ENCODE peak calls at places on chromosomes 12 and 14, in ten cellular contexts. One of them, this sample, is unnamed.

GRCh38 chr12:59452746-59453145 is 143.1 kb upstream of the SLC16A7 start:
- DNase-seq in A549: no peak
- DNase-seq in NCI-H510A treated with DMSO at 0.1 percent for 48 hours: no peak
- DNase-seq in left cardiac atrium: no peak
- DNase-seq in H54: no peak
- DNase-seq in anterior cingulate cortex: no peak
- DNase-seq in NCI-H1092: no peak
- DNase-seq in stimulated activated CD4-positive, alpha-beta T cell treated with anti-CD3 and anti-CD28 coated beads, Interleukin-4, amount 100 ng/mL, for 1 hour: no peak
- DNase-seq in hepatic stellate cell: peak
- DNase-seq in fibroblast of lung: peak
- DNase-seq in this sample: no peak

GRCh38 chr12:100017056-100017455 is 32.3 kb upstream of the ANKS1B start:
- DNase-seq in A549: no peak
- DNase-seq in NCI-H510A treated with DMSO at 0.1 percent for 48 hours: no peak
- DNase-seq in left cardiac atrium: no peak
- DNase-seq in H54: no peak
- DNase-seq in anterior cingulate cortex: no peak
- DNase-seq in NCI-H1092: no peak
- DNase-seq in stimulated activated CD4-positive, alpha-beta T cell treated with anti-CD3 and anti-CD28 coated beads, Interleukin-4, amount 100 ng/mL, for 1 hour: no peak
- DNase-seq in hepatic stellate cell: no peak
- DNase-seq in fibroblast of lung: peak
- DNase-seq in this sample: no peak

GRCh38 chr14:80522936-80523335 is 311.6 kb upstream of the DIO2 start:
- DNase-seq in A549: no peak
- DNase-seq in NCI-H510A treated with DMSO at 0.1 percent for 48 hours: no peak
- DNase-seq in left cardiac atrium: no peak
- DNase-seq in H54: no peak
- DNase-seq in anterior cingulate cortex: no peak
- DNase-seq in NCI-H1092: no peak
- DNase-seq in stimulated activated CD4-positive, alpha-beta T cell treated with anti-CD3 and anti-CD28 coated beads, Interleukin-4, amount 100 ng/mL, for 1 hour: no peak
- DNase-seq in hepatic stellate cell: no peak
- DNase-seq in fibroblast of lung: no peak
- DNase-seq in this sample: no peak

GRCh38 chr12:121512561-121512960 is 68.3 kb downstream of the KDM2B start:
- DNase-seq in A549: no peak
- DNase-seq in NCI-H510A treated with DMSO at 0.1 percent for 48 hours: no peak
- DNase-seq in left cardiac atrium: no peak
- DNase-seq in H54: no peak
- DNase-seq in anterior cingulate cortex: no peak
- DNase-seq in NCI-H1092: no peak
- DNase-seq in stimulated activated CD4-positive, alpha-beta T cell treated with anti-CD3 and anti-CD28 coated beads, Interleukin-4, amount 100 ng/mL, for 1 hour: no peak
- DNase-seq in hepatic stellate cell: peak
- DNase-seq in fibroblast of lung: no peak
- DNase-seq in this sample: no peak

GRCh38 chr14:85409496-85410210 is 120.3 kb upstream of the FLRT2 start:
- DNase-seq in A549: no peak
- DNase-seq in NCI-H510A treated with DMSO at 0.1 percent for 48 hours: no peak
- DNase-seq in left cardiac atrium: no peak
- DNase-seq in H54: no peak
- DNase-seq in anterior cingulate cortex: no peak
- DNase-seq in NCI-H1092: no peak
- DNase-seq in stimulated activated CD4-positive, alpha-beta T cell treated with anti-CD3 and anti-CD28 coated beads, Interleukin-4, amount 100 ng/mL, for 1 hour: no peak
- DNase-seq in hepatic stellate cell: no peak
- DNase-seq in fibroblast of lung: no peak
- DNase-seq in this sample: no peak

GRCh38 chr14:77275041-77275854 is 4.2 kb upstream of the NGB start:
- DNase-seq in A549: no peak
- DNase-seq in NCI-H510A treated with DMSO at 0.1 percent for 48 hours: no peak
- DNase-seq in left cardiac atrium: no peak
- DNase-seq in H54: no peak
- DNase-seq in anterior cingulate cortex: no peak
- DNase-seq in NCI-H1092: no peak
- DNase-seq in stimulated activated CD4-positive, alpha-beta T cell treated with anti-CD3 and anti-CD28 coated beads, Interleukin-4, amount 100 ng/mL, for 1 hour: no peak
- DNase-seq in hepatic stellate cell: no peak
- DNase-seq in fibroblast of lung: no peak
- DNase-seq in this sample: peak

GRCh38 chr14:60346706-60347105 is 97.7 kb downstream of the PPM1A start:
- DNase-seq in A549: no peak
- DNase-seq in NCI-H510A treated with DMSO at 0.1 percent for 48 hours: no peak
- DNase-seq in left cardiac atrium: no peak
- DNase-seq in H54: no peak
- DNase-seq in anterior cingulate cortex: no peak
- DNase-seq in NCI-H1092: no peak
- DNase-seq in stimulated activated CD4-positive, alpha-beta T cell treated with anti-CD3 and anti-CD28 coated beads, Interleukin-4, amount 100 ng/mL, for 1 hour: no peak
- DNase-seq in hepatic stellate cell: no peak
- DNase-seq in fibroblast of lung: no peak
- DNase-seq in this sample: no peak

GRCh38 chr14:103123128-103123633 is at the start of gene TNFAIP2:
- DNase-seq in A549: no peak
- DNase-seq in NCI-H510A treated with DMSO at 0.1 percent for 48 hours: peak
- DNase-seq in left cardiac atrium: peak
- DNase-seq in H54: no peak
- DNase-seq in anterior cingulate cortex: no peak
- DNase-seq in NCI-H1092: peak
- DNase-seq in stimulated activated CD4-positive, alpha-beta T cell treated with anti-CD3 and anti-CD28 coated beads, Interleukin-4, amount 100 ng/mL, for 1 hour: peak
- DNase-seq in hepatic stellate cell: peak
- DNase-seq in fibroblast of lung: no peak
- DNase-seq in this sample: no peak

GRCh38 chr14:91149462-91149861 is 35.6 kb downstream of the DGLUCY start:
- DNase-seq in A549: peak
- DNase-seq in NCI-H510A treated with DMSO at 0.1 percent for 48 hours: no peak
- DNase-seq in left cardiac atrium: no peak
- DNase-seq in H54: peak
- DNase-seq in anterior cingulate cortex: no peak
- DNase-seq in NCI-H1092: no peak
- DNase-seq in stimulated activated CD4-positive, alpha-beta T cell treated with anti-CD3 and anti-CD28 coated beads, Interleukin-4, amount 100 ng/mL, for 1 hour: no peak
- DNase-seq in hepatic stellate cell: peak
- DNase-seq in fibroblast of lung: peak
- DNase-seq in this sample: no peak

GRCh38 chr12:25241171-25242020 is 9.3 kb downstream of the KRAS start:
- DNase-seq in A549: no peak
- DNase-seq in NCI-H510A treated with DMSO at 0.1 percent for 48 hours: peak
- DNase-seq in left cardiac atrium: no peak
- DNase-seq in H54: no peak
- DNase-seq in anterior cingulate cortex: no peak
- DNase-seq in NCI-H1092: peak
- DNase-seq in stimulated activated CD4-positive, alpha-beta T cell treated with anti-CD3 and anti-CD28 coated beads, Interleukin-4, amount 100 ng/mL, for 1 hour: no peak
- DNase-seq in hepatic stellate cell: peak
- DNase-seq in fibroblast of lung: peak
- DNase-seq in this sample: no peak

GRCh38 chr12:40819427-40820108 is 127.3 kb downstream of the CNTN1 start:
- DNase-seq in A549: no peak
- DNase-seq in NCI-H510A treated with DMSO at 0.1 percent for 48 hours: no peak
- DNase-seq in left cardiac atrium: no peak
- DNase-seq in H54: no peak
- DNase-seq in anterior cingulate cortex: no peak
- DNase-seq in NCI-H1092: no peak
- DNase-seq in stimulated activated CD4-positive, alpha-beta T cell treated with anti-CD3 and anti-CD28 coated beads, Interleukin-4, amount 100 ng/mL, for 1 hour: no peak
- DNase-seq in hepatic stellate cell: no peak
- DNase-seq in fibroblast of lung: no peak
- DNase-seq in this sample: no peak

GRCh38 chr12:48927261-48927660 is 2.0 kb upstream of the FKBP11 start:
- DNase-seq in A549: no peak
- DNase-seq in NCI-H510A treated with DMSO at 0.1 percent for 48 hours: no peak
- DNase-seq in left cardiac atrium: no peak
- DNase-seq in H54: no peak
- DNase-seq in anterior cingulate cortex: no peak
- DNase-seq in NCI-H1092: no peak
- DNase-seq in stimulated activated CD4-positive, alpha-beta T cell treated with anti-CD3 and anti-CD28 coated beads, Interleukin-4, amount 100 ng/mL, for 1 hour: no peak
- DNase-seq in hepatic stellate cell: no peak
- DNase-seq in fibroblast of lung: peak
- DNase-seq in this sample: no peak

GRCh38 chr12:66555113-66555512 is 123.8 kb downstream of the GRIP1 start:
- DNase-seq in A549: no peak
- DNase-seq in NCI-H510A treated with DMSO at 0.1 percent for 48 hours: no peak
- DNase-seq in left cardiac atrium: no peak
- DNase-seq in H54: no peak
- DNase-seq in anterior cingulate cortex: no peak
- DNase-seq in NCI-H1092: no peak
- DNase-seq in stimulated activated CD4-positive, alpha-beta T cell treated with anti-CD3 and anti-CD28 coated beads, Interleukin-4, amount 100 ng/mL, for 1 hour: no peak
- DNase-seq in hepatic stellate cell: no peak
- DNase-seq in fibroblast of lung: peak
- DNase-seq in this sample: no peak

GRCh38 chr14:103521438-103521961 is 1.1 kb downstream of the CKB start:
- DNase-seq in A549: no peak
- DNase-seq in NCI-H510A treated with DMSO at 0.1 percent for 48 hours: peak
- DNase-seq in left cardiac atrium: no peak
- DNase-seq in H54: no peak
- DNase-seq in anterior cingulate cortex: no peak
- DNase-seq in NCI-H1092: no peak
- DNase-seq in stimulated activated CD4-positive, alpha-beta T cell treated with anti-CD3 and anti-CD28 coated beads, Interleukin-4, amount 100 ng/mL, for 1 hour: no peak
- DNase-seq in hepatic stellate cell: no peak
- DNase-seq in fibroblast of lung: no peak
- DNase-seq in this sample: no peak

GRCh38 chr14:77498120-77498979 is at the start of gene ISM2:
- DNase-seq in A549: peak
- DNase-seq in NCI-H510A treated with DMSO at 0.1 percent for 48 hours: peak
- DNase-seq in left cardiac atrium: peak
- DNase-seq in H54: no peak
- DNase-seq in anterior cingulate cortex: no peak
- DNase-seq in NCI-H1092: peak
- DNase-seq in stimulated activated CD4-positive, alpha-beta T cell treated with anti-CD3 and anti-CD28 coated beads, Interleukin-4, amount 100 ng/mL, for 1 hour: peak
- DNase-seq in hepatic stellate cell: peak
- DNase-seq in fibroblast of lung: peak
- DNase-seq in this sample: no peak

GRCh38 chr14:36604757-36605505 is 22.5 kb upstream of the NKX2-8 start:
- DNase-seq in A549: peak
- DNase-seq in NCI-H510A treated with DMSO at 0.1 percent for 48 hours: peak
- DNase-seq in left cardiac atrium: no peak
- DNase-seq in H54: peak
- DNase-seq in anterior cingulate cortex: no peak
- DNase-seq in NCI-H1092: peak
- DNase-seq in stimulated activated CD4-positive, alpha-beta T cell treated with anti-CD3 and anti-CD28 coated beads, Interleukin-4, amount 100 ng/mL, for 1 hour: no peak
- DNase-seq in hepatic stellate cell: peak
- DNase-seq in fibroblast of lung: peak
- DNase-seq in this sample: no peak

GRCh38 chr14:99138999-99139865 is 132.8 kb downstream of the BCL11B start:
- DNase-seq in A549: no peak
- DNase-seq in NCI-H510A treated with DMSO at 0.1 percent for 48 hours: no peak
- DNase-seq in left cardiac atrium: no peak
- DNase-seq in H54: no peak
- DNase-seq in anterior cingulate cortex: no peak
- DNase-seq in NCI-H1092: no peak
- DNase-seq in stimulated activated CD4-positive, alpha-beta T cell treated with anti-CD3 and anti-CD28 coated beads, Interleukin-4, amount 100 ng/mL, for 1 hour: no peak
- DNase-seq in hepatic stellate cell: no peak
- DNase-seq in fibroblast of lung: no peak
- DNase-seq in this sample: no peak

GRCh38 chr14:32933623-32933942 is 5.1 kb upstream of the NPAS3 start:
- DNase-seq in A549: no peak
- DNase-seq in NCI-H510A treated with DMSO at 0.1 percent for 48 hours: no peak
- DNase-seq in left cardiac atrium: no peak
- DNase-seq in H54: no peak
- DNase-seq in anterior cingulate cortex: no peak
- DNase-seq in NCI-H1092: no peak
- DNase-seq in stimulated activated CD4-positive, alpha-beta T cell treated with anti-CD3 and anti-CD28 coated beads, Interleukin-4, amount 100 ng/mL, for 1 hour: no peak
- DNase-seq in hepatic stellate cell: peak
- DNase-seq in fibroblast of lung: peak
- DNase-seq in this sample: no peak

GRCh38 chr12:76060111-76060510 is 24.4 kb downstream of the NAP1L1 start:
- DNase-seq in A549: no peak
- DNase-seq in NCI-H510A treated with DMSO at 0.1 percent for 48 hours: no peak
- DNase-seq in left cardiac atrium: no peak
- DNase-seq in H54: no peak
- DNase-seq in anterior cingulate cortex: no peak
- DNase-seq in NCI-H1092: no peak
- DNase-seq in stimulated activated CD4-positive, alpha-beta T cell treated with anti-CD3 and anti-CD28 coated beads, Interleukin-4, amount 100 ng/mL, for 1 hour: no peak
- DNase-seq in hepatic stellate cell: no peak
- DNase-seq in fibroblast of lung: no peak
- DNase-seq in this sample: no peak

GRCh38 chr14:64817631-64818030 is 62.1 kb downstream of the SPTB start:
- DNase-seq in A549: no peak
- DNase-seq in NCI-H510A treated with DMSO at 0.1 percent for 48 hours: no peak
- DNase-seq in left cardiac atrium: no peak
- DNase-seq in H54: no peak
- DNase-seq in anterior cingulate cortex: no peak
- DNase-seq in NCI-H1092: no peak
- DNase-seq in stimulated activated CD4-positive, alpha-beta T cell treated with anti-CD3 and anti-CD28 coated beads, Interleukin-4, amount 100 ng/mL, for 1 hour: no peak
- DNase-seq in hepatic stellate cell: peak
- DNase-seq in fibroblast of lung: peak
- DNase-seq in this sample: no peak

GRCh38 chr12:122437656-122438121 is 15.2 kb upstream of the CLIP1 start:
- DNase-seq in A549: no peak
- DNase-seq in NCI-H510A treated with DMSO at 0.1 percent for 48 hours: no peak
- DNase-seq in left cardiac atrium: peak
- DNase-seq in H54: peak
- DNase-seq in anterior cingulate cortex: peak
- DNase-seq in NCI-H1092: no peak
- DNase-seq in stimulated activated CD4-positive, alpha-beta T cell treated with anti-CD3 and anti-CD28 coated beads, Interleukin-4, amount 100 ng/mL, for 1 hour: no peak
- DNase-seq in hepatic stellate cell: peak
- DNase-seq in fibroblast of lung: peak
- DNase-seq in this sample: peak

GRCh38 chr12:28958553-28959195 is 190.4 kb upstream of the FAR2 start:
- DNase-seq in A549: no peak
- DNase-seq in NCI-H510A treated with DMSO at 0.1 percent for 48 hours: no peak
- DNase-seq in left cardiac atrium: no peak
- DNase-seq in H54: no peak
- DNase-seq in anterior cingulate cortex: no peak
- DNase-seq in NCI-H1092: no peak
- DNase-seq in stimulated activated CD4-positive, alpha-beta T cell treated with anti-CD3 and anti-CD28 coated beads, Interleukin-4, amount 100 ng/mL, for 1 hour: no peak
- DNase-seq in hepatic stellate cell: no peak
- DNase-seq in fibroblast of lung: peak
- DNase-seq in this sample: no peak

GRCh38 chr14:75322746-75323145 is 44.1 kb downstream of the FOS start:
- DNase-seq in A549: no peak
- DNase-seq in NCI-H510A treated with DMSO at 0.1 percent for 48 hours: no peak
- DNase-seq in left cardiac atrium: no peak
- DNase-seq in H54: no peak
- DNase-seq in anterior cingulate cortex: no peak
- DNase-seq in NCI-H1092: no peak
- DNase-seq in stimulated activated CD4-positive, alpha-beta T cell treated with anti-CD3 and anti-CD28 coated beads, Interleukin-4, amount 100 ng/mL, for 1 hour: no peak
- DNase-seq in hepatic stellate cell: no peak
- DNase-seq in fibroblast of lung: no peak
- DNase-seq in this sample: no peak

This sample was measured in substantia nigra.